ENCODE peak calls at places on chromosome 11, in six cellular contexts. One of them, this sample, is unnamed.

GRCh38 chr11:106424111-106424510 is 346.6 kb downstream of the AASDHPPT start:
- DNase-seq in fibroblast of lung: peak; percentile 78
- DNase-seq in PC-3: peak; percentile 98
- DNase-seq in GM12878: no peak
- DNase-seq in keratinocyte: peak; percentile 75
- DNase-seq in OCI-LY7: no peak
- DNase-seq in this sample: no peak

GRCh38 chr11:77154381-77155081 is 26.5 kb downstream of the MYO7A start:
- DNase-seq in fibroblast of lung: no peak
- DNase-seq in PC-3: no peak
- DNase-seq in GM12878: no peak
- DNase-seq in keratinocyte: no peak
- DNase-seq in OCI-LY7: no peak
- DNase-seq in this sample: peak; percentile 80

GRCh38 chr11:70247042-70247709 is 23.3 kb upstream of the PPFIA1 start:
- DNase-seq in fibroblast of lung: no peak
- DNase-seq in PC-3: peak; percentile 30
- DNase-seq in GM12878: no peak
- DNase-seq in keratinocyte: no peak
- DNase-seq in OCI-LY7: no peak
- DNase-seq in this sample: peak; percentile 74

GRCh38 chr11:114250180-114250579 is 46.0 kb upstream of the NNMT start:
- DNase-seq in fibroblast of lung: no peak
- DNase-seq in PC-3: no peak
- DNase-seq in GM12878: no peak
- DNase-seq in keratinocyte: no peak
- DNase-seq in OCI-LY7: no peak
- DNase-seq in this sample: no peak

GRCh38 chr11:16946477-16947282 is 67.5 kb downstream of the PLEKHA7 start:
- DNase-seq in fibroblast of lung: no peak
- DNase-seq in PC-3: no peak
- DNase-seq in GM12878: peak; percentile 72
- DNase-seq in keratinocyte: no peak
- DNase-seq in OCI-LY7: no peak
- DNase-seq in this sample: no peak

GRCh38 chr11:108319541-108320145 is 96.8 kb downstream of the ATM start:
- DNase-seq in fibroblast of lung: no peak
- DNase-seq in PC-3: no peak
- DNase-seq in GM12878: no peak
- DNase-seq in keratinocyte: no peak
- DNase-seq in OCI-LY7: no peak
- DNase-seq in this sample: peak; percentile 37

GRCh38 chr11:2156416-2157182 is 4.4 kb downstream of the INS start:
- DNase-seq in fibroblast of lung: peak; percentile 43
- DNase-seq in PC-3: peak; percentile 83
- DNase-seq in GM12878: no peak
- DNase-seq in keratinocyte: no peak
- DNase-seq in OCI-LY7: peak; percentile 46
- DNase-seq in this sample: peak; percentile 99

GRCh38 chr11:131495417-131495816 is 125.0 kb downstream of the NTM start:
- DNase-seq in fibroblast of lung: no peak
- DNase-seq in PC-3: no peak
- DNase-seq in GM12878: no peak
- DNase-seq in keratinocyte: no peak
- DNase-seq in OCI-LY7: no peak
- DNase-seq in this sample: no peak

GRCh38 chr11:1589996-1590395 is 4.9 kb upstream of the KRTAP5-1 start:
- DNase-seq in fibroblast of lung: no peak
- DNase-seq in PC-3: no peak
- DNase-seq in GM12878: no peak
- DNase-seq in keratinocyte: no peak
- DNase-seq in OCI-LY7: no peak
- DNase-seq in this sample: no peak

GRCh38 chr11:61131998-61132555 is 29.1 kb downstream of the VPS37C start:
- DNase-seq in fibroblast of lung: no peak
- DNase-seq in PC-3: no peak
- DNase-seq in GM12878: no peak
- DNase-seq in keratinocyte: no peak
- DNase-seq in OCI-LY7: no peak
- DNase-seq in this sample: no peak

GRCh38 chr11:17752144-17752543 is 17.6 kb downstream of the KCNC1 start:
- DNase-seq in fibroblast of lung: no peak
- DNase-seq in PC-3: no peak
- DNase-seq in GM12878: no peak
- DNase-seq in keratinocyte: no peak
- DNase-seq in OCI-LY7: no peak
- DNase-seq in this sample: peak; percentile 26

GRCh38 chr11:71373791-71374454 is 74.3 kb downstream of the DHCR7 start:
- DNase-seq in fibroblast of lung: no peak
- DNase-seq in PC-3: no peak
- DNase-seq in GM12878: peak; percentile 71
- DNase-seq in keratinocyte: no peak
- DNase-seq in OCI-LY7: peak; percentile 89
- DNase-seq in this sample: no peak

GRCh38 chr11:2574553-2575535 is 125.0 kb downstream of the KCNQ1OT1 start:
- DNase-seq in fibroblast of lung: no peak
- DNase-seq in PC-3: no peak
- DNase-seq in GM12878: no peak
- DNase-seq in keratinocyte: no peak
- DNase-seq in OCI-LY7: no peak
- DNase-seq in this sample: peak; percentile 86

GRCh38 chr11:2444301-2445106 is at the start of the genes KCNQ1 and TRPM5:
- DNase-seq in fibroblast of lung: no peak
- DNase-seq in PC-3: peak; percentile 52
- DNase-seq in GM12878: no peak
- DNase-seq in keratinocyte: no peak
- DNase-seq in OCI-LY7: peak; percentile 69
- DNase-seq in this sample: no peak

GRCh38 chr11:33804471-33804870 is 30.2 kb upstream of the FBXO3 start:
- DNase-seq in fibroblast of lung: peak; percentile 5
- DNase-seq in PC-3: no peak
- DNase-seq in GM12878: no peak
- DNase-seq in keratinocyte: no peak
- DNase-seq in OCI-LY7: no peak
- DNase-seq in this sample: no peak

GRCh38 chr11:34051349-34052035 is at the start of gene CAPRIN1:
- DNase-seq in fibroblast of lung: peak; percentile 88
- DNase-seq in PC-3: peak; percentile 90
- DNase-seq in GM12878: peak; percentile 65
- DNase-seq in keratinocyte: no peak
- DNase-seq in OCI-LY7: peak; percentile 93
- DNase-seq in this sample: peak; percentile 99

GRCh38 chr11:316031-316701 is 2.3 kb downstream of the IFITM1 start:
- DNase-seq in fibroblast of lung: no peak
- DNase-seq in PC-3: no peak
- DNase-seq in GM12878: no peak
- DNase-seq in keratinocyte: no peak
- DNase-seq in OCI-LY7: no peak
- DNase-seq in this sample: peak; percentile 78

GRCh38 chr11:7569044-7569443 is 55.2 kb downstream of the PPFIBP2 start:
- DNase-seq in fibroblast of lung: no peak
- DNase-seq in PC-3: no peak
- DNase-seq in GM12878: no peak
- DNase-seq in keratinocyte: no peak
- DNase-seq in OCI-LY7: no peak
- DNase-seq in this sample: no peak

GRCh38 chr11:10488581-10489443 is 33.7 kb downstream of the AMPD3 start:
- DNase-seq in fibroblast of lung: no peak
- DNase-seq in PC-3: no peak
- DNase-seq in GM12878: peak; percentile 63
- DNase-seq in keratinocyte: peak; percentile 87
- DNase-seq in OCI-LY7: peak; percentile 4
- DNase-seq in this sample: no peak

GRCh38 chr11:130246270-130246669 is 68.4 kb downstream of the ZBTB44 start:
- DNase-seq in fibroblast of lung: no peak
- DNase-seq in PC-3: no peak
- DNase-seq in GM12878: no peak
- DNase-seq in keratinocyte: no peak
- DNase-seq in OCI-LY7: no peak
- DNase-seq in this sample: no peak

GRCh38 chr11:120180571-120181445 is 30.0 kb upstream of the OAF start:
- DNase-seq in fibroblast of lung: peak; percentile 19
- DNase-seq in PC-3: peak; percentile 16
- DNase-seq in GM12878: no peak
- DNase-seq in keratinocyte: no peak
- DNase-seq in OCI-LY7: no peak
- DNase-seq in this sample: no peak

GRCh38 chr11:2194877-2195755 is 23.5 kb upstream of the TH start:
- DNase-seq in fibroblast of lung: peak; percentile 28
- DNase-seq in PC-3: peak; percentile 60
- DNase-seq in GM12878: no peak
- DNase-seq in keratinocyte: no peak
- DNase-seq in OCI-LY7: peak; percentile 41
- DNase-seq in this sample: peak; percentile 98

GRCh38 chr11:1640076-1640946 is 10.7 kb downstream of the KRTAP5-5 start:
- DNase-seq in fibroblast of lung: peak; percentile 18
- DNase-seq in PC-3: peak; percentile 65
- DNase-seq in GM12878: no peak
- DNase-seq in keratinocyte: no peak
- DNase-seq in OCI-LY7: peak; percentile 32
- DNase-seq in this sample: peak; percentile 96

GRCh38 chr11:73999581-74000306 is 9.1 kb downstream of the UCP3 start:
- DNase-seq in fibroblast of lung: no peak
- DNase-seq in PC-3: no peak
- DNase-seq in GM12878: no peak
- DNase-seq in keratinocyte: no peak
- DNase-seq in OCI-LY7: peak; percentile 90
- DNase-seq in this sample: no peak

GRCh38 chr11:13311570-13311969 is 34.0 kb downstream of the BMAL1 start:
- DNase-seq in fibroblast of lung: no peak
- DNase-seq in PC-3: no peak
- DNase-seq in GM12878: no peak
- DNase-seq in keratinocyte: no peak
- DNase-seq in OCI-LY7: no peak
- DNase-seq in this sample: no peak
- H3K4me1 ChIP-seq in fibroblast of lung: peaks cover 11% of the 10 kb centered on the region
- H3K4me1 ChIP-seq in PC-3: peaks cover 7% of the 10 kb centered on the region
- H3K4me1 ChIP-seq in GM12878: peaks cover 8% of the 10 kb centered on the region
- H3K4me1 ChIP-seq in keratinocyte: peaks cover 67% of the 10 kb centered on the region
- H3K4me1 ChIP-seq in OCI-LY7: no peaks in the 10 kb centered on the region
- H3K4me1 ChIP-seq in this sample: peaks cover 13% of the 10 kb centered on the region

DNA sequence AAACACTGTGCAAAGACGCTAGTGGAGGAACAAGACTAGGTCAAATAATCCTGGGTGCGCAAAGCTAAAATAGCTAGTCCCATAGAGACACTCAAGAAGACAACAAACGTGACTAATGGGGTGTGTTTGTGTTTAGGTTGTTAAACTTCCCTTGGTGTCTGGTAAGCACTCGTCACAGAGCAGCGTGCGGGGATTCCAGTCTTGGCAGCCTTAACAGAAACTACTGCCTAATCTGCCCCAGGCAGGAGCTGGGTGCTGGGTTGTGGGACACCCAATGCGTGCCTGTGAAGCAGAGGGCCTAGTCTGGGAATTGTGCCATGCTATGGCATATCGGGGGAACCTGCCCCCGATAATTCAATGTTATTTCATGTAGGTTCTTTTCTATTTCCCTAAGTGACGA is 10.8 kb upstream of the CALCB start:
- DNase-seq in fibroblast of lung: no peak
- DNase-seq in PC-3: no peak
- DNase-seq in GM12878: no peak
- DNase-seq in keratinocyte: no peak
- DNase-seq in OCI-LY7: no peak
- DNase-seq in this sample: no peak
- H3K4me3 ChIP-seq in fibroblast of lung: no peak overlapping the region
- H3K4me3 ChIP-seq in PC-3: no peak overlapping the region
- H3K4me3 ChIP-seq in GM12878: no peak overlapping the region
- H3K4me3 ChIP-seq in keratinocyte: no peak overlapping the region
- H3K4me3 ChIP-seq in OCI-LY7: no peak overlapping the region
- H3K4me3 ChIP-seq in this sample: no peak overlapping the region

GRCh38 chr11:92284558-92284957 is 59.9 kb downstream of the FAT3 start:
- DNase-seq in fibroblast of lung: no peak
- DNase-seq in PC-3: no peak
- DNase-seq in GM12878: no peak
- DNase-seq in keratinocyte: no peak
- DNase-seq in OCI-LY7: no peak
- DNase-seq in this sample: no peak

GRCh38 chr11:92284107-92284506 is 59.5 kb downstream of the FAT3 start:
- DNase-seq in fibroblast of lung: no peak
- DNase-seq in PC-3: no peak
- DNase-seq in GM12878: no peak
- DNase-seq in keratinocyte: no peak
- DNase-seq in OCI-LY7: no peak
- DNase-seq in this sample: no peak

GRCh38 chr11:92286718-92287117 is 62.1 kb downstream of the FAT3 start:
- DNase-seq in fibroblast of lung: no peak
- DNase-seq in PC-3: no peak
- DNase-seq in GM12878: no peak
- DNase-seq in keratinocyte: no peak
- DNase-seq in OCI-LY7: no peak
- DNase-seq in this sample: no peak

GRCh38 chr11:92285776-92286175 is 61.2 kb downstream of the FAT3 start:
- DNase-seq in fibroblast of lung: no peak
- DNase-seq in PC-3: no peak
- DNase-seq in GM12878: no peak
- DNase-seq in keratinocyte: no peak
- DNase-seq in OCI-LY7: no peak
- DNase-seq in this sample: no peak
- H2AFZ ChIP-seq in fibroblast of lung: no peak overlapping the region
- H2AFZ ChIP-seq in PC-3: no peak overlapping the region
- H2AFZ ChIP-seq in GM12878: no peak overlapping the region
- H2AFZ ChIP-seq in keratinocyte: no peak overlapping the region
- H2AFZ ChIP-seq in OCI-LY7: no peak overlapping the region
- H2AFZ ChIP-seq in this sample: no peak overlapping the region

GRCh38 chr11:19719960-19720359 is 7.3 kb downstream of the NAV2 start:
- DNase-seq in fibroblast of lung: no peak
- DNase-seq in PC-3: no peak
- DNase-seq in GM12878: no peak
- DNase-seq in keratinocyte: no peak
- DNase-seq in OCI-LY7: no peak
- DNase-seq in this sample: no peak
- H3K4me1 ChIP-seq in fibroblast of lung: peaks cover 34% of the 10 kb centered on the region
- H3K4me1 ChIP-seq in PC-3: peaks cover 68% of the 10 kb centered on the region
- H3K4me1 ChIP-seq in GM12878: no peaks in the 10 kb centered on the region
- H3K4me1 ChIP-seq in keratinocyte: peaks cover 9% of the 10 kb centered on the region
- H3K4me1 ChIP-seq in OCI-LY7: no peaks in the 10 kb centered on the region
- H3K4me1 ChIP-seq in this sample: peaks cover 43% of the 10 kb centered on the region

GRCh38 chr11:128563308-128563707 is 24.1 kb downstream of the ETS1 start:
- DNase-seq in fibroblast of lung: no peak
- DNase-seq in PC-3: no peak
- DNase-seq in GM12878: no peak
- DNase-seq in keratinocyte: no peak
- DNase-seq in OCI-LY7: no peak
- DNase-seq in this sample: no peak
- H3K4me3 ChIP-seq in fibroblast of lung: no peak overlapping the region
- H3K4me3 ChIP-seq in PC-3: no peak overlapping the region
- H3K4me3 ChIP-seq in GM12878: no peak overlapping the region
- H3K4me3 ChIP-seq in keratinocyte: no peak overlapping the region
- H3K4me3 ChIP-seq in OCI-LY7: no peak overlapping the region
- H3K4me3 ChIP-seq in this sample: no peak overlapping the region

GRCh38 chr11:118171274-118172062 is 5.0 kb downstream of the SCN2B start:
- DNase-seq in fibroblast of lung: peak; percentile 58
- DNase-seq in PC-3: peak; percentile 80
- DNase-seq in GM12878: no peak
- DNase-seq in keratinocyte: no peak
- DNase-seq in OCI-LY7: peak; percentile 76
- DNase-seq in this sample: peak; percentile 96
- H2AFZ ChIP-seq in fibroblast of lung: no peak overlapping the region
- H2AFZ ChIP-seq in PC-3: peak overlapping the region; percentile 60
- H2AFZ ChIP-seq in GM12878: no peak overlapping the region
- H2AFZ ChIP-seq in keratinocyte: peak overlapping the region; percentile 38
- H2AFZ ChIP-seq in OCI-LY7: peak overlapping the region; percentile 3
- H2AFZ ChIP-seq in this sample: no peak overlapping the region

GRCh38 chr11:86193297-86194095 is 51.1 kb upstream of the EED start:
- DNase-seq in fibroblast of lung: peak; percentile 84
- DNase-seq in PC-3: peak; percentile 78
- DNase-seq in GM12878: peak; percentile 78
- DNase-seq in keratinocyte: peak; percentile 80
- DNase-seq in OCI-LY7: peak; percentile 87
- DNase-seq in this sample: peak; percentile 94
- H3K4me1 ChIP-seq in fibroblast of lung: peaks cover 3% of the 10 kb centered on the region
- H3K4me1 ChIP-seq in PC-3: peaks cover 7% of the 10 kb centered on the region
- H3K4me1 ChIP-seq in GM12878: peaks cover 14% of the 10 kb centered on the region
- H3K4me1 ChIP-seq in keratinocyte: peaks cover 22% of the 10 kb centered on the region
- H3K4me1 ChIP-seq in OCI-LY7: peaks cover 23% of the 10 kb centered on the region
- H3K4me1 ChIP-seq in this sample: peaks cover 12% of the 10 kb centered on the region

This sample was measured in osteoblast.